ENCODE peak calls at places on chromosomes 13 and 19, in five cellular contexts. A is stomach, R is HCT116, W is prostate gland, J is Panc1. C is an unnamed sample.

GRCh38 chr19:6686628-6686975 is 16.6 kb upstream of the TNFSF14 start:
- DNase-seq in W (no peak), J (no peak), R (no peak), A (no peak), C (no peak)

GRCh38 chr19:37077615-37077928 is 661 bp upstream of the ZNF420 start:
- DNase-seq in J (no peak), W (no peak), A (no peak), R (no peak), C (no peak)

GRCh38 chr13:97179501-97179900 is 42.6 kb upstream of the MBNL2 start:
- DNase-seq in A (no peak), R (no peak), J (no peak), W (no peak), C (no peak)

GRCh38 chr13:24511019-24511823 is 1.4 kb downstream of the PARP4 start:
- DNase-seq in W (no peak), J (no peak), A (peak), R (peak), C (peak)

GRCh38 chr19:32357720-32358119 is 12.3 kb downstream of the ZNF507 start:
- DNase-seq in W (no peak), A (no peak), R (no peak), J (no peak), C (no peak)

GRCh38 chr13:84917252-84917878 is 881.9 kb downstream of the SLITRK6 start:
- DNase-seq in A (no peak), J (no peak), R (no peak), W (no peak), C (no peak)

GRCh38 chr13:41897126-41897525 is 63.8 kb downstream of the VWA8 start:
- DNase-seq in R (no peak), A (no peak), J (no peak), W (no peak), C (no peak)

GRCh38 chr13:52048516-52048915 is 24.0 kb downstream of the UTP14C start:
- DNase-seq in W (no peak), A (no peak), R (no peak), J (no peak), C (no peak)

GRCh38 chr13:114235697-114236096 is 1.0 kb downstream of the CDC16 start:
- DNase-seq in W (no peak), R (no peak), J (no peak), A (no peak), C (no peak)

GRCh38 chr13:68923995-68924394 is 1183.6 kb upstream of the ATXN8OS start:
- DNase-seq in W (no peak), R (no peak), A (no peak), J (no peak), C (no peak)

GRCh38 chr19:13459351-13459750 is 46.9 kb downstream of the CACNA1A start:
- DNase-seq in W (no peak), J (no peak), R (no peak), A (no peak), C (no peak)
- TF ChIP-seq POLR2AphosphoS5 in W (no peak), J (no peak), R (no peak), A (no peak), C (no peak)

GRCh38 chr19:10270180-10270615 is 722 bp upstream of the ICAM1 start:
- DNase-seq in R (no peak), J (no peak), A (peak), W (no peak), C (no peak)
- TF ChIP-seq POLR2AphosphoS5 in R (no peak), J (no peak), A (no peak), W (no peak), C (no peak)

GRCh38 chr19:58157045-58157728 is 6.6 kb upstream of the ZNF329 start:
- DNase-seq in A (no peak), R (no peak), J (no peak), W (no peak), C (no peak)

GRCh38 chr19:58153386-58153785 is 2.8 kb upstream of the ZNF329 start:
- DNase-seq in W (no peak), J (no peak), A (no peak), R (no peak), C (no peak)

GRCh38 chr19:58150328-58150921 is at the start of gene ZNF329:
- DNase-seq in W (peak), J (peak), A (peak), R (peak), C (peak)

GRCh38 chr19:58154287-58154678 is 3.7 kb upstream of the ZNF329 start:
- DNase-seq in J (no peak), A (peak), W (peak), R (no peak), C (no peak)

DNA sequence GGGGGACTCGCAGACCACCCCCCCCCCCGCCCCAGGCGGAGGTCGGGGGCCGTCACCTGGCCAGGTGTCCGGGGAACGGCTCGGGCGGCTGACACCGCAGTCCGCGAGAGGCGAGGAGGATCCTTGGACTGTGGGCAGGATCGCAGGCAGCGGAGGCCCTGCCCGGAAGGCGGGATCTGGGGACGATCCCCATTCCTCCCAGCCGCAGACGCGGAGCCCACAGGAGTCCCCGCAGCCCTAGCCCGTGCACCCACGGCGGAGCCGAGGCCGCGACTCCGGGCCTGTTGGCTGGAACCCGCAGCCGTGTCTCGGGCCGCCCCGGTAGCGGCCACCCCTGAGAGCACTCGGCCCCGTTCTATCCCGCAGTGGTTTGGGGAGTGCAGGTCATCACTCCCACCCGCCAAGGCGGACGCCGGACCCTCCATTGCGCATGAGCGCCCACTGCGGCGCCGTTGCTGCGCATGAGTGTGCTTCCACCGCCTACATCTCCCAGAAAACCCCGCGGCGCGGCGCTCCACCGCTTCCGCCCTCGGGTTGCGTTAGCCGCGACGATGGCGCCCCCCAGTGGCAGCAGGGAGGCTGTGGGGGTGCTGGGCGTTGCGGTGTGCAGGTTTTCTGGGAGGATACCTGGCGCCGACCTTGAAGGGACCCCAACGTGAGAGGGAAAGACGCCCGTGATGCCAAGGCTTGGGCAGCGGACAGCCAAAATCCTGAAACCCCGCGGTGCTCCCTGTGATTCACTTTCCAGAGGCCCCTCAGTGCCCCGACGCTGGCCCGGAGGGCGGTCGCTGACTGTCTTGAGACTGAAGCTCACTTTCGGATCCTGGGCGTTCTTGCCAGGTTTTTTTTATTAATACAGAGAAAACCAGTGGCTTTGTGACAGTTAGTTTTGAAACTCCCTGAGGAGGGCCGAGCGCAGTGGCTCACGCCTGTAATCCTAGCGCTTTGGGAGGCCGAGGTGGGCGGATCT is 4.4 kb upstream of the ZNF329 start:
- DNase-seq in J (peak), A (peak), R (no peak), W (peak), C (peak)
- TF ChIP-seq POLR2AphosphoS5 in J (peak), A (peak), R (no peak), W (peak), C (no peak)

DNA sequence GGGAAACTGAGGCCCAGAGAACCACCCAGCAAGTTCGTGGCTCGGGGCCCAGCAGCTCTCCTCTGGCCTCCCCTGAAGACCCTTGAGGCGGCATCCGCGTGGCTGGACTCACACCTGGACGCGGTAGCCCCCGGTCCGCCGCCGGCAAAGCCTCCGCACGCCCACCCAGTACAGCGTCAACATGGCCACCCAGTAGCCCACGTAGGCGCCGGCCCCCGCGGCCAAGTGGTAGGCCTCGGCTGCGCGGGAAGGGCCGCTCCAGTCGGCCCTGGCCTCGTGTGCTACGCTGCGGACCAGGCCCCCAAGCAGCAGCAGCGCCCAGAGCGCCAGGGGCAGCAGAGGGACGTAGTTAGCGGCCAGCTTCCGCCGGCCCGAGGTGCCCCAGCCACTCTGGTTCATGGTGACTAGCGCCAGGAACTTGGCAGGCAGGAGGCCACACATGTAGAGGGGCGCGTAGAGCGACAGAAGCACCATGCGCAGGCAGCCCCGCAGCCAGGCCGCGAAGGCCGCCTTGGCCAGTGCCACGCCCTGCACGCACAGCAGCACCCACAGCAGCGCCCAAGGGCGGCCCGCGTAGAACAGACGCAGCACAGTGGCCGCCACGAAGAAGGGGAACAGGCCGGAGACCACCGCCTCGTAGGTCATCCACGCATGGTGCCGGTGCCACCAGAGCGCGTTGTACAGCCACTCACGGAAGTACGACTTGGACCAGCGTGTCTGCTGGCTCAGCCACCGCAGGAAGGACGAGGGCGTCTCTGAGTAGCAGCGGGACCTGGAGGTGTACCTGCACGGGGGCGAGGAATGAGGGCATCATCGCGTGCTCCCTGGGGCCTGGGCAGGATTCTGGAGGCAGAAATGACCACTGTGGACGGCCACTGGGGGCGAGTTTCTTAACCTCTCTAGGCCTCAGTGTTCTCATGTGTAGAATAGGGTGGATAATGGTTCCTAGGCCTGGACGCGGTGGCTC is 10.2 kb downstream of the HAS1 start:
- DNase-seq in R (no peak), A (no peak), J (no peak), W (no peak), C (no peak)
- TF ChIP-seq POLR2AphosphoS5 in R (no peak), A (no peak), J (no peak), W (no peak), C (no peak)